ENCODE peak calls at places on chromosomes 5 and 9, in four cellular contexts. B is GM12878, O is K562, U is HepG2. X is an unnamed sample.

GRCh38 chr5:54360089-54360488 is 49.7 kb upstream of the ARL15 start:
- DNase-seq in B (no peak), U (no peak), O (no peak), X (no peak)

GRCh38 chr5:83277154-83277553 is 194.4 kb upstream of the VCAN start:
- DNase-seq in O (no peak), B (no peak), U (no peak), X (no peak)

GRCh38 chr5:171607863-171608262 is 177.8 kb upstream of the SMIM23 start:
- DNase-seq in O (no peak), U (no peak), B (no peak), X (no peak)

GRCh38 chr5:135488727-135489465 is 36.7 kb upstream of the TIFAB start:
- DNase-seq in B (no peak), U (peak; percentile 81), O (peak; percentile 81), X (peak; percentile 84)

GRCh38 chr9:115743709-115744605 is 409.6 kb upstream of the PAPPA start:
- DNase-seq in B (no peak), O (no peak), U (no peak), X (no peak)

GRCh38 chr9:93267091-93267541 is 83.2 kb downstream of the WNK2 start:
- DNase-seq in O (no peak), B (no peak), U (no peak), X (no peak)

GRCh38 chr5:72464071-72464470 is 43.1 kb downstream of the ZNF366 start:
- DNase-seq in O (no peak), B (no peak), U (no peak), X (no peak)

GRCh38 chr5:5598547-5599113 is 176.2 kb downstream of the ICE1 start:
- DNase-seq in B (no peak), O (no peak), U (no peak), X (no peak)

GRCh38 chr9:23215688-23216087 is 610.4 kb downstream of the ELAVL2 start:
- DNase-seq in O (no peak), B (no peak), U (no peak), X (no peak)

GRCh38 chr5:83991566-83992224 is 271.0 kb upstream of the HAPLN1 start:
- DNase-seq in U (no peak), O (no peak), B (no peak), X (no peak)

GRCh38 chr5:82885657-82886389 is 191.4 kb downstream of the TMEM167A start:
- DNase-seq in B (peak; percentile 16), U (no peak), O (no peak), X (no peak)

GRCh38 chr9:128118971-128119665 is 8.4 kb downstream of the PTGES2 start:
- DNase-seq in O (no peak), U (no peak), B (no peak), X (no peak)
- TF ChIP-seq KDM1A in O (no peak), U (no peak), B (no peak), X (no peak)

GRCh38 chr5:65462139-65462705 is 19.5 kb downstream of the ADAMTS6 start:
- DNase-seq in B (no peak), U (no peak), O (no peak), X (no peak)

GRCh38 chr5:65459995-65460394 is 21.7 kb downstream of the ADAMTS6 start:
- DNase-seq in B (no peak), O (no peak), U (no peak), X (no peak)

DNA sequence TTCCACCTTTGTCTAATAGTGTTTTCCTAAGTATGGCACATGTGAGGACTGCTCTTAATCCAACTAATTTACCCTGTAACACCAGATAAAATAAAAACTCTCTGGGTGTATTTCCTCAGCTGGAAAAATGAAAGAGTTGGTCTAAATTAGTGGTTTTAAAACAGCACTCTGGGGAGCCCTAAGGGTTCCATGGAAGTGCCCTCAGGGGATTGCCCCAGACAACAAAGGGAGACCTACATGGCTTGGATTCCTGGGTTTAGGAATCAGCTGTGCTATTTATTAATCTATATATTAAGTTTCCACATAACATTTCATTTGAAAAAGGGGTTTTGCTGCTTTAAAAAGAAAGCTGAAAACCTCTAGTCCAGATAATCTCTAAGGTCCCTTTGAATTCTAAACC is 20.2 kb downstream of the ADAMTS6 start:
- DNase-seq in U (no peak), B (no peak), O (no peak), X (no peak)
- TF ChIP-seq CBX5 in U (no peak), B (no peak), O (no peak), X (no peak)

GRCh38 chr5:32613050-32613672 is 27.8 kb downstream of the SUB1 start:
- DNase-seq in B (peak; percentile 46), U (peak; percentile 66), O (peak; percentile 83), X (peak; percentile 94)

DNA sequence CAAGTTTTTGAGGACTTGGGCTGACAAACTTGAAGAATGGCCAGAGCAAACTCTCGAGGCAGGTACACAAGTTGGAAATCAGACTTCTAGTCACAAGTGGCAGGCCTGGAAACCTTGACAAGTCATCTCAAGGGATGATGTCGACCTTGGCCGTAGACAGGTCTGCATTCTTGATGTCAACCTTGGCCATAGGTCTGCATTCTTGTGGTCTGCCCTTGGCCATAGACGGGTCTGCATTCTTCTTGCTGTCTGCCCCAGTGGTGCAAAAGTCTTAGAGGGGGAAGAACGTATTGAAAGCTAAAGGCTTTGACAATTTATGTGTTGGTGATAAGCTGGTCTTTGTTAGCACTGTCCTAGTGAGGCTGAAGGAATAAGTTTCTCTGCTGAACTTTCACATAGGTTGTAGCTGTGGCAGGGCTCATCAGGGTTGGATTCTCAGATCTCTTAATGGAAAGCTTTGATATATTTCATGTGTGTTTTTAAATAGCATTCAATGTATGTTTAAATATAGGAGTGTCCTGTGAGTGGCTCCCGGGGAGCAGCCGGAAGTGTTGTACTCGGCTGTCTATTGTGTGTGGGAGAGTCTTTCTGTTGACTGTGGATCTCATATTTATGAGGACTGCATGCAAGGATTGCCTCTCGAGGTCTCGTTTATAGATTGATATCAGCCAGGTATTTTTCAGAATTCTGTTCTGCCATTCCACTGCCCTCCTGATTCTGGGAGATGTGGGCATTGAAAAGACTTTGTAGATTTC is 27.0 kb downstream of the SUB1 start:
- DNase-seq in O (no peak), B (no peak), U (no peak), X (no peak)
- TF ChIP-seq KDM1A in O (no peak), B (no peak), U (no peak), X (no peak)

GRCh38 chr9:131012396-131012917 is 3.5 kb downstream of the LAMC3 start:
- DNase-seq in O (peak; percentile 72), B (no peak), U (no peak), X (no peak)
- TF ChIP-seq CBX5 in O (no peak), B (no peak), U (no peak), X (no peak)

DNA sequence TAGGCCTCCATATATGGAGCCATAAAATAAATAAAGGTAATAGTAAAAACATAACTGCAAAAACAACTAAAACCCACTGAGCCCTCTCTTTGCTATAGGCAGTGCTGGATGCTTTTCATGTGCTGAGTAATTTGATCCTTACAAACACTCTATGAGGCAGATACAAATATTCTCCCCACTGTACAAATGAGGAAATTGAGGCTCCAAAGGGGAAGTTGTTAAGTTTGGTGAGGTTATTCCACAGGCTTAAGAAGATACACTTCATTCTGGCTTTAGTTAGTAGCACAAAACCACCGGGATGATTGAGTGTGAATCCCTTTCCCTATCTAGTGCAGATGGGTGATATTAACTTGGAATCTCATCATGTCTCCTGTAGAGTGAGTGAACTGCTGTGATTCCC is 208.4 kb downstream of the ATP10B start:
- DNase-seq in B (no peak), O (no peak), U (no peak), X (no peak)
- TF ChIP-seq KDM1A in B (no peak), O (no peak), U (no peak), X (no peak)

GRCh38 chr9:98129451-98129881 is 10.4 kb upstream of the TRIM14 start:
- DNase-seq in U (no peak), O (no peak), B (no peak), X (no peak)
- TF ChIP-seq CBX5 in U (no peak), O (no peak), B (no peak), X (no peak)

GRCh38 chr9:120344230-120344629 is 235.7 kb downstream of the CDK5RAP2 start:
- DNase-seq in U (peak; percentile 37), O (no peak), B (no peak), X (no peak)
- TF ChIP-seq KDM1A in U (no peak), O (no peak), B (no peak), X (no peak)

GRCh38 chr5:178899289-178899688 is 3.6 kb downstream of the ZFP2 start:
- DNase-seq in O (no peak), U (no peak), B (no peak), X (no peak)
- TF ChIP-seq CBX5 in O (no peak), U (no peak), B (no peak), X (no peak)

GRCh38 chr9:80649496-80649895 is 1039.9 kb downstream of the TLE1 start:
- DNase-seq in B (no peak), O (no peak), U (no peak), X (no peak)

GRCh38 chr9:80648336-80648735 is 1041.0 kb downstream of the TLE1 start:
- DNase-seq in U (no peak), O (no peak), B (no peak), X (no peak)

GRCh38 chr9:80649001-80649420 is 1040.3 kb downstream of the TLE1 start:
- DNase-seq in U (no peak), O (no peak), B (no peak), X (no peak)

GRCh38 chr9:80646211-80646610 is 1043.1 kb downstream of the TLE1 start:
- DNase-seq in O (no peak), U (no peak), B (no peak), X (no peak)

GRCh38 chr9:80650964-80651555 is 1038.3 kb downstream of the TLE1 start:
- DNase-seq in O (no peak), B (no peak), U (no peak), X (no peak)
- TF ChIP-seq KDM1A in O (no peak), B (no peak), U (no peak), X (no peak)

GRCh38 chr5:43973318-43973717 is 370.3 kb downstream of the NNT start:
- DNase-seq in O (no peak), B (no peak), U (peak; percentile 61), X (no peak)
- TF ChIP-seq CBX5 in O (no peak), B (no peak), U (no peak), X (no peak)